ENCODE peak calls at places on chromosomes 3 and 15, in six cellular contexts. E is CMK, J is IMR-90, H is AG04450, P is activated T-cell treated with anti-CD3 and anti-CD28 coated beads for 1 hour, Q is psoas muscle. L is an unnamed sample.

GRCh38 chr15:97504031-97504430 is 456.5 kb upstream of the ARRDC4 start:
- DNase-seq in E (no peak), J (peak; percentile 0), H (no peak), P (no peak), Q (no peak), L (no peak)

GRCh38 chr3:94063497-94064119 is 747 bp downstream of the NSUN3 start:
- DNase-seq in E (no peak), J (peak; percentile 6), H (no peak), P (no peak), Q (no peak), L (no peak)

GRCh38 chr3:25508901-25509300 is 80.8 kb downstream of the RARB start:
- DNase-seq in E (no peak), J (no peak), H (no peak), P (no peak), Q (no peak), L (no peak)

GRCh38 chr3:126340081-126340511 is 17.1 kb downstream of the KLF15 start:
- DNase-seq in E (no peak), J (no peak), H (no peak), P (no peak), Q (peak; percentile 21), L (no peak)

GRCh38 chr15:95594496-95594895 is 736.0 kb upstream of the NR2F2 start:
- DNase-seq in E (no peak), J (no peak), H (no peak), P (no peak), Q (no peak), L (no peak)

GRCh38 chr3:179446501-179446900 is 4.8 kb downstream of the GNB4 start:
- DNase-seq in E (no peak), J (peak; percentile 48), H (no peak), P (no peak), Q (no peak), L (no peak)

GRCh38 chr3:169812844-169813677 is at the start of the genes LRRC34 and LRRIQ4:
- DNase-seq in E (peak; percentile 76), J (peak; percentile 43), H (peak; percentile 23), P (peak; percentile 58), Q (peak; percentile 68), L (peak; percentile 65)

GRCh38 chr3:45773044-45773443 is 23.3 kb downstream of the SLC6A20 start:
- DNase-seq in E (no peak), J (no peak), H (no peak), P (no peak), Q (no peak), L (no peak)

GRCh38 chr3:88059380-88060160 is 515 bp downstream of the ZNF654 start:
- DNase-seq in E (no peak), J (no peak), H (no peak), P (no peak), Q (no peak), L (no peak)

GRCh38 chr3:128933922-128934253 is 54.5 kb downstream of the ACAD9 start:
- DNase-seq in E (no peak), J (no peak), H (no peak), P (no peak), Q (no peak), L (no peak)

GRCh38 chr15:66715736-66716667 is 14.0 kb downstream of the SMAD6 start:
- DNase-seq in E (no peak), J (no peak), H (no peak), P (no peak), Q (no peak), L (no peak)

GRCh38 chr3:4730734-4731133 is 237.6 kb downstream of the ITPR1 start:
- DNase-seq in E (no peak), J (no peak), H (no peak), P (no peak), Q (no peak), L (no peak)

GRCh38 chr15:47184405-47185221 is 532.7 kb upstream of the SEMA6D start:
- DNase-seq in E (no peak), J (peak; percentile 14), H (no peak), P (no peak), Q (no peak), L (no peak)

GRCh38 chr3:171704002-171704401 is 106.3 kb downstream of the PLD1 start:
- DNase-seq in E (no peak), J (peak; percentile 37), H (no peak), P (no peak), Q (no peak), L (no peak)

GRCh38 chr15:71567173-71567572 is 243.2 kb upstream of the NR2E3 start:
- DNase-seq in E (no peak), J (no peak), H (no peak), P (no peak), Q (no peak), L (no peak)

GRCh38 chr3:129530331-129530761 is 1.9 kb downstream of the RHO start:
- DNase-seq in E (no peak), J (peak; percentile 58), H (peak; percentile 8), P (no peak), Q (no peak), L (no peak)

GRCh38 chr3:89762360-89762759 is 654.9 kb downstream of the EPHA3 start:
- DNase-seq in E (no peak), J (no peak), H (no peak), P (no peak), Q (no peak), L (no peak)

GRCh38 chr15:73797366-73798158 is 44.4 kb upstream of the INSYN1 start:
- DNase-seq in E (no peak), J (no peak), H (no peak), P (no peak), Q (no peak), L (no peak)

GRCh38 chr3:177746259-177747021 is 549.2 kb upstream of the TBL1XR1 start:
- DNase-seq in E (no peak), J (peak; percentile 83), H (peak; percentile 55), P (no peak), Q (no peak), L (no peak)

L was measured in activated gamma-delta T cell treated with Interleukin-2 at 50 U/mL for 16 hours.